ENCODE peak calls at places on chromosomes 11 and 22, in ten cellular contexts. One of them, this sample, is unnamed.
A peak's percentile ranks its signal among the peaks of the same experiment; 100 is the strongest.

GRCh38 chr11:93905384-93905783 is 55.0 kb upstream of the VSTM5 start:
- DNase-seq in transverse colon: no peak
- DNase-seq in adrenal gland: no peak
- DNase-seq in esophagus squamous epithelium: no peak
- DNase-seq in H1: no peak
- DNase-seq in body of pancreas: no peak
- DNase-seq in A549: no peak
- DNase-seq in Peyer's patch: no peak
- DNase-seq in ovary: no peak
- DNase-seq in testis: no peak
- DNase-seq in this sample: no peak

GRCh38 chr11:119479685-119480275 is 56.8 kb upstream of the THY1 start:
- DNase-seq in ovary: no peak
- DNase-seq in body of pancreas: no peak
- DNase-seq in adrenal gland: peak; percentile 4
- DNase-seq in A549: peak; percentile 72
- DNase-seq in Peyer's patch: peak; percentile 17
- DNase-seq in testis: no peak
- DNase-seq in esophagus squamous epithelium: no peak
- DNase-seq in transverse colon: no peak
- DNase-seq in H1: no peak
- DNase-seq in this sample: peak; percentile 43

GRCh38 chr11:113528982-113529381 is 53.8 kb upstream of the DRD2 start:
- DNase-seq in ovary: no peak
- DNase-seq in H1: no peak
- DNase-seq in esophagus squamous epithelium: no peak
- DNase-seq in Peyer's patch: no peak
- DNase-seq in transverse colon: no peak
- DNase-seq in testis: no peak
- DNase-seq in adrenal gland: no peak
- DNase-seq in A549: no peak
- DNase-seq in body of pancreas: no peak
- DNase-seq in this sample: no peak

GRCh38 chr11:63877658-63878241 is 38.8 kb downstream of the MARK2 start:
- DNase-seq in body of pancreas: peak; percentile 44
- DNase-seq in Peyer's patch: no peak
- DNase-seq in A549: no peak
- DNase-seq in testis: no peak
- DNase-seq in transverse colon: no peak
- DNase-seq in esophagus squamous epithelium: no peak
- DNase-seq in H1: no peak
- DNase-seq in adrenal gland: no peak
- DNase-seq in ovary: no peak
- DNase-seq in this sample: no peak

GRCh38 chr11:90243534-90243933 is 20.7 kb upstream of the CHORDC1 start:
- DNase-seq in ovary: no peak
- DNase-seq in adrenal gland: no peak
- DNase-seq in transverse colon: no peak
- DNase-seq in testis: no peak
- DNase-seq in Peyer's patch: no peak
- DNase-seq in esophagus squamous epithelium: no peak
- DNase-seq in H1: no peak
- DNase-seq in A549: no peak
- DNase-seq in body of pancreas: no peak
- DNase-seq in this sample: no peak

GRCh38 chr22:20972014-20972797 is 5.2 kb downstream of the AIFM3 start:
- DNase-seq in Peyer's patch: no peak
- DNase-seq in A549: no peak
- DNase-seq in esophagus squamous epithelium: no peak
- DNase-seq in transverse colon: no peak
- DNase-seq in ovary: no peak
- DNase-seq in H1: no peak
- DNase-seq in testis: no peak
- DNase-seq in body of pancreas: no peak
- DNase-seq in adrenal gland: no peak
- DNase-seq in this sample: no peak

GRCh38 chr11:22787055-22787454 is 42.5 kb downstream of the SVIP start:
- DNase-seq in Peyer's patch: no peak
- DNase-seq in esophagus squamous epithelium: no peak
- DNase-seq in ovary: no peak
- DNase-seq in A549: no peak
- DNase-seq in testis: no peak
- DNase-seq in adrenal gland: no peak
- DNase-seq in H1: no peak
- DNase-seq in transverse colon: no peak
- DNase-seq in body of pancreas: no peak
- DNase-seq in this sample: no peak

GRCh38 chr11:8640305-8640932 is 42.0 kb downstream of the TRIM66 start:
- DNase-seq in ovary: no peak
- DNase-seq in H1: no peak
- DNase-seq in body of pancreas: no peak
- DNase-seq in testis: no peak
- DNase-seq in A549: no peak
- DNase-seq in Peyer's patch: no peak
- DNase-seq in esophagus squamous epithelium: no peak
- DNase-seq in transverse colon: no peak
- DNase-seq in adrenal gland: no peak
- DNase-seq in this sample: no peak

GRCh38 chr11:134120143-134120850 is 51.4 kb downstream of the JAM3 start:
- DNase-seq in Peyer's patch: peak; percentile 45
- DNase-seq in adrenal gland: peak; percentile 77
- DNase-seq in testis: peak; percentile 75
- DNase-seq in esophagus squamous epithelium: no peak
- DNase-seq in A549: no peak
- DNase-seq in H1: no peak
- DNase-seq in ovary: peak; percentile 69
- DNase-seq in transverse colon: peak; percentile 39
- DNase-seq in body of pancreas: no peak
- DNase-seq in this sample: no peak

GRCh38 chr11:62678770-62679696 is at the start of gene UBXN1:
- DNase-seq in H1: no peak
- DNase-seq in ovary: peak; percentile 90
- DNase-seq in esophagus squamous epithelium: peak; percentile 36
- DNase-seq in adrenal gland: peak; percentile 89
- DNase-seq in body of pancreas: peak; percentile 84
- DNase-seq in testis: peak; percentile 95
- DNase-seq in A549: peak; percentile 92
- DNase-seq in Peyer's patch: peak; percentile 95
- DNase-seq in transverse colon: peak; percentile 92
- DNase-seq in this sample: peak; percentile 98

GRCh38 chr11:35525501-35526175 is at the start of gene PAMR1:
- DNase-seq in esophagus squamous epithelium: no peak
- DNase-seq in adrenal gland: peak; percentile 43
- DNase-seq in H1: peak; percentile 54
- DNase-seq in body of pancreas: peak; percentile 46
- DNase-seq in ovary: peak; percentile 38
- DNase-seq in Peyer's patch: peak; percentile 63
- DNase-seq in A549: no peak
- DNase-seq in transverse colon: peak; percentile 29
- DNase-seq in testis: no peak
- DNase-seq in this sample: peak; percentile 50

GRCh38 chr11:78365381-78365792 is 52.2 kb downstream of the GAB2 start:
- DNase-seq in adrenal gland: no peak
- DNase-seq in ovary: no peak
- DNase-seq in H1: peak; percentile 74
- DNase-seq in Peyer's patch: no peak
- DNase-seq in esophagus squamous epithelium: no peak
- DNase-seq in transverse colon: no peak
- DNase-seq in A549: no peak
- DNase-seq in body of pancreas: no peak
- DNase-seq in testis: no peak
- DNase-seq in this sample: no peak

GRCh38 chr22:24183321-24184031 is 2.2 kb downstream of the SUSD2 start:
- DNase-seq in adrenal gland: no peak
- DNase-seq in transverse colon: no peak
- DNase-seq in testis: no peak
- DNase-seq in ovary: no peak
- DNase-seq in Peyer's patch: peak; percentile 62
- DNase-seq in A549: no peak
- DNase-seq in body of pancreas: no peak
- DNase-seq in H1: no peak
- DNase-seq in esophagus squamous epithelium: no peak
- DNase-seq in this sample: no peak

GRCh38 chr11:71432761-71433647 is 15.2 kb downstream of the DHCR7 start:
- DNase-seq in Peyer's patch: no peak
- DNase-seq in adrenal gland: no peak
- DNase-seq in A549: no peak
- DNase-seq in transverse colon: no peak
- DNase-seq in H1: no peak
- DNase-seq in ovary: no peak
- DNase-seq in testis: no peak
- DNase-seq in body of pancreas: no peak
- DNase-seq in esophagus squamous epithelium: no peak
- DNase-seq in this sample: no peak

GRCh38 chr11:71429701-71430100 is 18.5 kb downstream of the DHCR7 start:
- DNase-seq in esophagus squamous epithelium: no peak
- DNase-seq in transverse colon: no peak
- DNase-seq in ovary: no peak
- DNase-seq in Peyer's patch: no peak
- DNase-seq in A549: no peak
- DNase-seq in adrenal gland: no peak
- DNase-seq in body of pancreas: no peak
- DNase-seq in testis: no peak
- DNase-seq in H1: no peak
- DNase-seq in this sample: no peak

GRCh38 chr11:71428861-71429435 is 19.2 kb downstream of the DHCR7 start:
- DNase-seq in ovary: peak; percentile 80
- DNase-seq in transverse colon: no peak
- DNase-seq in adrenal gland: peak; percentile 73
- DNase-seq in testis: peak; percentile 73
- DNase-seq in esophagus squamous epithelium: no peak
- DNase-seq in A549: no peak
- DNase-seq in H1: no peak
- DNase-seq in Peyer's patch: no peak
- DNase-seq in body of pancreas: no peak
- DNase-seq in this sample: no peak

GRCh38 chr11:71431271-71431670 is 16.9 kb downstream of the DHCR7 start:
- DNase-seq in testis: no peak
- DNase-seq in transverse colon: no peak
- DNase-seq in A549: no peak
- DNase-seq in esophagus squamous epithelium: no peak
- DNase-seq in ovary: no peak
- DNase-seq in Peyer's patch: no peak
- DNase-seq in H1: no peak
- DNase-seq in adrenal gland: no peak
- DNase-seq in body of pancreas: no peak
- DNase-seq in this sample: no peak

DNA sequence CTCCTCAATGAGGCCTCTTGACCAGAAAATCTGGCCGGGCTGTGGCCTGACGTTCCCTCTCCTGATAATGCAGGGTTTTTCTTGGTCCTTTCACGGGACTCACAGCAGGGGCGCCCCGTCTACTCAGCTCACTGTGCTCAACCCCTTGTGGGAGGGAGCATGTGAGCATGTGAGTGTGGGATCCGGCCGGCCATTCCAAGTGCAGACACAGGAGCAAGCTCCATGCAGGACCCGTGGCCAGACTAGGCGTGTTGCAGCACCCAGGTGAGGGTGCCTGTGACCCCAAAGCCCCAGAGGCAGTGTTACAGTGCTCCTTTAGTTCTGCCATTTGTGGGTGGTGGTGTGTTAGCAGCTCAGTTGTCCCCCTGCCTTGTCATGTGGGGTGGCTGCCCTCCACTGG is 18.0 kb downstream of the DHCR7 start:
- DNase-seq in ovary: no peak
- DNase-seq in Peyer's patch: no peak
- DNase-seq in transverse colon: no peak
- DNase-seq in body of pancreas: no peak
- DNase-seq in H1: no peak
- DNase-seq in A549: no peak
- DNase-seq in esophagus squamous epithelium: no peak
- DNase-seq in testis: no peak
- DNase-seq in adrenal gland: no peak
- DNase-seq in this sample: no peak
- TF ChIP-seq CTCF in ovary: no peak
- TF ChIP-seq CTCF in Peyer's patch: no peak
- TF ChIP-seq CTCF in transverse colon: no peak
- TF ChIP-seq CTCF in body of pancreas: no peak
- TF ChIP-seq CTCF in H1: no peak
- TF ChIP-seq CTCF in A549: no peak
- TF ChIP-seq CTCF in esophagus squamous epithelium: no peak
- TF ChIP-seq CTCF in testis: no peak
- TF ChIP-seq CTCF in adrenal gland: no peak
- TF ChIP-seq CTCF in this sample: no peak

DNA sequence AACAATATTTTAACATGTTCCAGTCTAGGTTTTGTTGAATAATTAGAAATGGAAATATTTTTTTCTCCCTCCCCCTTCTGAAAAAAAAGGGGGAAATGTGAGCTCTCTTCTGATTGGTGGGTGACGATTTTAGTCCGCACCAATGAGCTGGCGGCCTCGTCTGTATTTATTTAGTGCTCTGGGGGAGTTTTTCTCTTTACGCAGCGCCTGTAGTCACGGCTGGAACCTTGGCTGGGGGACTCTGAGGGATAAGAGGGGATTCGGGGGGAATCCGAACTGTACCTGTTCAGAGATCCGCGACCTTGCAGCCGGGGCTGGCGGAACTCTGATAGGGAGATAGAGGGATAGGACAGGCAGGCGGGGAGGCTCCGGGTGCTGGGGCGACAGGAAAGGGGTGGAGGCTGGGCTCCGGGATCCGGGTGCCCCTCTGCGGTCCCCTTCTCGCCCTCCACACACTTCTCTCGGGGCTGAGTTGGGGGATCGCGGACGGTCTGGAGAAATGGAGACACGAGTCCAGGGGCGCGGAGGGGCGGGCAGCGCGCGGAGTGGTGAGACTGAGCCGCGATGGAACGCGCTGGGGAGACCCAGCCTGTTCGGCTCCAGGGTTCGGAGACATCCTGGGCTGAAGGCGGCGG is 99.7 kb upstream of the HSD17B12 start:
- DNase-seq in testis: peak; percentile 47
- DNase-seq in body of pancreas: no peak
- DNase-seq in adrenal gland: no peak
- DNase-seq in Peyer's patch: no peak
- DNase-seq in A549: no peak
- DNase-seq in transverse colon: no peak
- DNase-seq in ovary: no peak
- DNase-seq in esophagus squamous epithelium: no peak
- DNase-seq in H1: no peak
- DNase-seq in this sample: no peak
- H3K4me3 ChIP-seq in testis: peak overlapping the region; percentile 24
- H3K4me3 ChIP-seq in body of pancreas: no peak overlapping the region
- H3K4me3 ChIP-seq in adrenal gland: no peak overlapping the region
- H3K4me3 ChIP-seq in Peyer's patch: no peak overlapping the region
- H3K4me3 ChIP-seq in A549: peak overlapping the region; percentile 65
- H3K4me3 ChIP-seq in transverse colon: no peak overlapping the region
- H3K4me3 ChIP-seq in ovary: no peak overlapping the region
- H3K4me3 ChIP-seq in esophagus squamous epithelium: no peak overlapping the region
- H3K4me3 ChIP-seq in H1: peak overlapping the region; percentile 90
- H3K4me3 ChIP-seq in this sample: no peak overlapping the region

GRCh38 chr11:46363455-46363920 is 16.2 kb downstream of the DGKZ start:
- DNase-seq in testis: no peak
- DNase-seq in A549: no peak
- DNase-seq in H1: no peak
- DNase-seq in esophagus squamous epithelium: no peak
- DNase-seq in adrenal gland: peak; percentile 94
- DNase-seq in ovary: no peak
- DNase-seq in Peyer's patch: no peak
- DNase-seq in body of pancreas: no peak
- DNase-seq in transverse colon: no peak
- DNase-seq in this sample: no peak
- TF ChIP-seq POLR2A in testis: no peak
- TF ChIP-seq POLR2A in A549: no peak
- TF ChIP-seq POLR2A in H1: no peak
- TF ChIP-seq POLR2A in esophagus squamous epithelium: no peak
- TF ChIP-seq POLR2A in adrenal gland: no peak
- TF ChIP-seq POLR2A in ovary: no peak
- TF ChIP-seq POLR2A in Peyer's patch: no peak
- TF ChIP-seq POLR2A in body of pancreas: no peak
- TF ChIP-seq POLR2A in transverse colon: no peak
- TF ChIP-seq POLR2A in this sample: no peak

GRCh38 chr22:18110194-18110943 is at the start of gene TUBA8:
- DNase-seq in esophagus squamous epithelium: no peak
- DNase-seq in transverse colon: peak; percentile 25
- DNase-seq in adrenal gland: peak; percentile 62
- DNase-seq in Peyer's patch: peak; percentile 59
- DNase-seq in H1: no peak
- DNase-seq in body of pancreas: peak; percentile 65
- DNase-seq in testis: peak; percentile 44
- DNase-seq in ovary: peak; percentile 53
- DNase-seq in A549: no peak
- DNase-seq in this sample: peak; percentile 92
- TF ChIP-seq CTCF in esophagus squamous epithelium: no peak
- TF ChIP-seq CTCF in transverse colon: no peak
- TF ChIP-seq CTCF in adrenal gland: no peak
- TF ChIP-seq CTCF in Peyer's patch: no peak
- TF ChIP-seq CTCF in H1: no peak
- TF ChIP-seq CTCF in body of pancreas: no peak
- TF ChIP-seq CTCF in testis: no peak
- TF ChIP-seq CTCF in ovary: no peak
- TF ChIP-seq CTCF in A549: no peak
- TF ChIP-seq CTCF in this sample: no peak

This sample was measured in lower leg skin.